ENCODE peak calls at places on chromosomes 12 and 14, in ten cellular contexts. Y, T, C, E, Z, O, M, K, F and R are unnamed samples.

GRCh38 chr12:120421701-120422100 is 16.2 kb upstream of the COX6A1 start:
- DNase-seq in T (no peak), E (peak; percentile 73), F (no peak), Y (no peak), M (no peak), O (no peak), K (no peak), C (no peak), Z (no peak), R (no peak)

GRCh38 chr12:100733817-100734593 is 60.6 kb upstream of the ANO4 start:
- DNase-seq in T (no peak), K (peak; percentile 52), C (no peak), Y (peak; percentile 65), E (peak; percentile 68), Z (no peak), O (no peak), M (no peak), F (no peak), R (no peak)

GRCh38 chr12:108310489-108310888 is 28.6 kb downstream of the CMKLR1 start:
- DNase-seq in Y (no peak), M (no peak), E (peak; percentile 23), C (no peak), O (no peak), T (no peak), F (peak; percentile 22), K (no peak), Z (no peak), R (no peak)

GRCh38 chr14:102138935-102139247 is 806 bp upstream of the WDR20 start:
- DNase-seq in E (no peak), T (peak; percentile 33), F (no peak), C (no peak), Z (no peak), K (no peak), O (no peak), Y (no peak), M (no peak), R (no peak)

GRCh38 chr14:99654235-99655000 is 9.5 kb downstream of the HHIPL1 start:
- DNase-seq in T (peak; percentile 76), Z (no peak), O (peak; percentile 79), M (no peak), K (peak; percentile 92), F (peak; percentile 76), E (peak; percentile 37), C (no peak), Y (peak; percentile 79), R (peak; percentile 29)

GRCh38 chr14:90607141-90607540 is 209.1 kb downstream of the TTC7B start:
- DNase-seq in K (no peak), F (no peak), Z (no peak), E (no peak), C (no peak), Y (no peak), O (no peak), M (no peak), T (no peak), R (no peak)

GRCh38 chr14:101241807-101242278 is 319.5 kb upstream of the DIO3 start:
- DNase-seq in F (no peak), M (no peak), T (no peak), Z (no peak), K (no peak), E (peak; percentile 21), C (no peak), O (no peak), Y (no peak), R (no peak)

GRCh38 chr12:50050410-50051280 is 6.8 kb upstream of the ASIC1 start:
- DNase-seq in F (peak; percentile 46), E (peak; percentile 78), C (no peak), K (peak; percentile 77), O (peak; percentile 82), M (no peak), Z (no peak), Y (peak; percentile 82), T (peak; percentile 53), R (no peak)